ENCODE peak calls at places on chromosomes 2 and 18, in nine cellular contexts. T is adrenal gland, G is AG04450, Z is thoracic aorta, H is right lobe of liver, B is left lung, A is body of pancreas, J is tibial nerve, I is heart left ventricle. Y is an unnamed sample.

GRCh38 chr18:47250415-47251046 is 929 bp downstream of the SKOR2 start:
- DNase-seq in T (no peak), G (no peak), Z (no peak), H (no peak), B (no peak), A (no peak), J (no peak), I (no peak), Y (no peak)

GRCh38 chr18:31684279-31685096 is at the start of gene B4GALT6:
- DNase-seq in T (no peak), G (no peak), Z (no peak), H (peak), B (peak), A (peak), J (no peak), I (peak), Y (peak)

GRCh38 chr2:219230201-219230540 is 565 bp downstream of the ANKZF1 start:
- DNase-seq in T (peak), G (no peak), Z (no peak), H (no peak), B (peak), A (peak), J (no peak), I (no peak), Y (peak)

GRCh38 chr18:34595673-34596072 is 114.4 kb upstream of the DTNA start:
- DNase-seq in T (peak), G (peak), Z (no peak), H (no peak), B (no peak), A (no peak), J (no peak), I (no peak), Y (peak)

GRCh38 chr2:159793265-159793664 is 4.7 kb downstream of the CD302 start:
- DNase-seq in T (no peak), G (no peak), Z (no peak), H (no peak), B (no peak), A (no peak), J (no peak), I (no peak), Y (no peak)

GRCh38 chr2:219298759-219299371 is 10.3 kb downstream of the PTPRN start:
- DNase-seq in T (peak), G (peak), Z (peak), H (peak), B (peak), A (peak), J (peak), I (peak), Y (peak)

GRCh38 chr2:187198136-187198535 is 249.9 kb downstream of the CALCRL start:
- DNase-seq in T (no peak), G (no peak), Z (no peak), H (no peak), B (no peak), A (no peak), J (no peak), I (no peak), Y (no peak)

GRCh38 chr18:54100920-54101319 is 123.5 kb downstream of the MBD2 start:
- DNase-seq in T (no peak), G (no peak), Z (no peak), H (no peak), B (no peak), A (no peak), J (no peak), I (no peak), Y (no peak)

GRCh38 chr2:43407826-43408783 is 181.7 kb upstream of the ZFP36L2 start:
- DNase-seq in T (no peak), G (no peak), Z (no peak), H (no peak), B (no peak), A (no peak), J (no peak), I (no peak), Y (peak)

GRCh38 chr18:63126134-63127067 is 193.2 kb downstream of the BCL2 start:
- DNase-seq in T (no peak), G (no peak), Z (no peak), H (no peak), B (no peak), A (no peak), J (no peak), I (no peak), Y (no peak)

GRCh38 chr2:58042486-58042970 is 4.1 kb upstream of the VRK2 start:
- DNase-seq in T (peak), G (peak), Z (no peak), H (no peak), B (no peak), A (no peak), J (no peak), I (no peak), Y (peak)

GRCh38 chr2:128347701-128348504 is 29.2 kb upstream of the HS6ST1 start:
- DNase-seq in T (peak), G (no peak), Z (no peak), H (peak), B (no peak), A (peak), J (no peak), I (peak), Y (peak)

GRCh38 chr2:186582698-186583097 is 7.2 kb upstream of the ITGAV start:
- DNase-seq in T (no peak), G (no peak), Z (no peak), H (no peak), B (no peak), A (no peak), J (no peak), I (no peak), Y (no peak)

GRCh38 chr2:1995987-1996386 is 251.7 kb upstream of the PXDN start:
- DNase-seq in T (no peak), G (no peak), Z (no peak), H (peak), B (no peak), A (no peak), J (no peak), I (no peak), Y (no peak)

GRCh38 chr18:79393181-79393598 is 2.5 kb upstream of the NFATC1 start:
- DNase-seq in T (no peak), G (no peak), Z (no peak), H (no peak), B (peak), A (no peak), J (peak), I (no peak), Y (no peak)

GRCh38 chr18:34704823-34705222 is 5.3 kb upstream of the DTNA start:
- DNase-seq in T (no peak), G (no peak), Z (no peak), H (no peak), B (no peak), A (no peak), J (no peak), I (no peak), Y (no peak)

GRCh38 chr2:146385031-146385430 is 1459.8 kb upstream of the ACVR2A start:
- DNase-seq in T (no peak), G (no peak), Z (no peak), H (no peak), B (no peak), A (no peak), J (no peak), I (no peak), Y (no peak)

GRCh38 chr18:74796928-74797576 is 199.4 kb downstream of the ZNF407 start:
- DNase-seq in T (no peak), G (peak), Z (no peak), H (peak), B (no peak), A (peak), J (no peak), I (no peak), Y (peak)

GRCh38 chr18:62812242-62812641 is 96.9 kb downstream of the PHLPP1 start:
- DNase-seq in T (no peak), G (no peak), Z (no peak), H (no peak), B (no peak), A (no peak), J (no peak), I (no peak), Y (peak)

GRCh38 chr2:196823750-196824149 is 14.6 kb upstream of the C2orf66 start:
- DNase-seq in T (no peak), G (peak), Z (no peak), H (no peak), B (no peak), A (no peak), J (no peak), I (no peak), Y (peak)

GRCh38 chr2:112728384-112729175 is 7.8 kb downstream of the NT5DC4 start:
- DNase-seq in T (no peak), G (no peak), Z (no peak), H (no peak), B (no peak), A (no peak), J (no peak), I (no peak), Y (no peak)

GRCh38 chr2:58291726-58292430 is 50.8 kb upstream of the FANCL start:
- DNase-seq in T (no peak), G (no peak), Z (no peak), H (no peak), B (no peak), A (no peak), J (no peak), I (no peak), Y (no peak)

GRCh38 chr2:18311413-18311812 is 249.0 kb downstream of the RDH14 start:
- DNase-seq in T (no peak), G (peak), Z (no peak), H (no peak), B (no peak), A (no peak), J (no peak), I (no peak), Y (peak)

GRCh38 chr2:120260736-120261135 is 8.1 kb downstream of the RALB start:
- DNase-seq in T (no peak), G (no peak), Z (no peak), H (no peak), B (no peak), A (no peak), J (no peak), I (no peak), Y (no peak)

GRCh38 chr2:96870631-96871255 is 863 bp upstream of the SEMA4C start:
- DNase-seq in T (peak), G (no peak), Z (no peak), H (no peak), B (no peak), A (peak), J (no peak), I (no peak), Y (no peak)

GRCh38 chr18:80037869-80038630 is 3.8 kb downstream of the RBFA start:
- DNase-seq in T (no peak), G (no peak), Z (no peak), H (no peak), B (no peak), A (no peak), J (no peak), I (no peak), Y (no peak)

GRCh38 chr2:135473567-135473966 is 57.5 kb downstream of the ZRANB3 start:
- DNase-seq in T (peak), G (no peak), Z (no peak), H (no peak), B (no peak), A (peak), J (no peak), I (no peak), Y (peak)

GRCh38 chr2:47907097-47907781 is 941 bp upstream of the FBXO11 start:
- DNase-seq in T (no peak), G (no peak), Z (no peak), H (peak), B (peak), A (peak), J (peak), I (no peak), Y (peak)

GRCh38 chr2:95051636-95052035 is 26.1 kb downstream of the MAL start:
- DNase-seq in T (no peak), G (no peak), Z (no peak), H (no peak), B (no peak), A (no peak), J (no peak), I (no peak), Y (no peak)

GRCh38 chr2:95054016-95054415 is 28.5 kb downstream of the MAL start:
- DNase-seq in T (no peak), G (no peak), Z (no peak), H (no peak), B (peak), A (no peak), J (no peak), I (no peak), Y (no peak)

GRCh38 chr2:95052301-95052700 is 26.8 kb downstream of the MAL start:
- DNase-seq in T (no peak), G (no peak), Z (no peak), H (no peak), B (no peak), A (no peak), J (no peak), I (no peak), Y (no peak)

GRCh38 chr2:95052804-95053535 is 27.5 kb downstream of the MAL start:
- DNase-seq in T (no peak), G (no peak), Z (no peak), H (no peak), B (no peak), A (no peak), J (no peak), I (no peak), Y (no peak)

GRCh38 chr2:95053543-95053942 is 28.0 kb downstream of the MAL start:
- DNase-seq in T (no peak), G (no peak), Z (no peak), H (no peak), B (no peak), A (peak), J (no peak), I (no peak), Y (no peak)
- TF ChIP-seq CTCF in T (no peak), G (no peak), Z (no peak), H (no peak), B (no peak), A (peak), J (no peak), I (no peak), Y (no peak)

GRCh38 chr18:23882616-23883276 is 131.8 kb upstream of the TTC39C start:
- DNase-seq in T (no peak), G (no peak), Z (no peak), H (no peak), B (no peak), A (no peak), J (no peak), I (no peak), Y (no peak)

GRCh38 chr18:23887035-23887434 is 127.5 kb upstream of the TTC39C start:
- DNase-seq in T (no peak), G (no peak), Z (no peak), H (no peak), B (no peak), A (no peak), J (no peak), I (no peak), Y (no peak)

GRCh38 chr18:23885750-23886149 is 128.8 kb upstream of the TTC39C start:
- DNase-seq in T (no peak), G (no peak), Z (no peak), H (no peak), B (no peak), A (no peak), J (no peak), I (no peak), Y (peak)

GRCh38 chr18:23883277-23883790 is 131.2 kb upstream of the TTC39C start:
- DNase-seq in T (no peak), G (no peak), Z (no peak), H (peak), B (no peak), A (no peak), J (peak), I (no peak), Y (no peak)

GRCh38 chr18:23884712-23885375 is 129.7 kb upstream of the TTC39C start:
- DNase-seq in T (no peak), G (no peak), Z (no peak), H (no peak), B (no peak), A (peak), J (peak), I (no peak), Y (no peak)
- H3K4me3 ChIP-seq in T (no peak), G (no peak), Z (peak), H (no peak), B (no peak), A (no peak), J (no peak), I (no peak), Y (no peak)

DNA sequence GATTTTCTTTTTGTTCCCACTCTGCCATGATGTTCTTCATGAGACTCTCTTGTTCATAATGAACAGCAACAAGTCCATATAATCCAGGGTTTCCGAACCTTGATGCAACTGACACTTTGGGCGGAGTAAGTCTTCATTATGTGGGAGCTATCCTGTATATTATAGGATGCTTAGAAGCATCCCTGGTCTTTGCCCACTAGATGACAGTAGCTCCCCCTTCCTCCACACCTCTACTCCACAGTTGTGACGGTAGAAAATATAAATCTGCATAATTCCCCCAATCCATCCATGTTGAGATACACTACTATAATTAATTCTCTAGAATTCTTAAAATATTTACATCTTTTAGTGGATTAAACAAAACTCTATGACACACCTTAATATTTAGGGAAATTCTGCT is 482.2 kb upstream of the CELF4 start:
- DNase-seq in T (no peak), G (no peak), Z (no peak), H (no peak), B (no peak), A (no peak), J (no peak), I (no peak), Y (no peak)
- TF ChIP-seq CTCF in T (no peak), G (no peak), Z (no peak), H (no peak), B (no peak), A (peak), J (no peak), I (no peak), Y (no peak)

DNA sequence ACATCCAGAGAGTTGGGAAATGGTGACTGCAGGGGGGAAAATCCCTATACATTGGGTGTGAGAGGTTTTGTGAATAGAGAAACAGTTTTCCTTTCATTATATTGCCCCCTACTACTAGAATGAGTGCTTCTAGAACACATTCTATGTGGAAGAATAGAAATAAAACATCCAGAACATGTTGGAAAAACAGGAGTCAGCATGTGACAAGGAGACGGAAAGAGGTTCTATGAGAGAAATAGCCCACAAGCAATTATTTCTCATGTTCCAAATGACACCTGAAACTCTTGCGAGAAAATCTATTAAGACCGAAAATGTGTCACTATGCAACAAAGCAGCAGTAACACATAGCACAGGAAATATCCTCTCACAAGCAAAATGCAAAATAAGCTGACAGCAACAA is 202.7 kb upstream of the SPOPL start:
- DNase-seq in T (no peak), G (no peak), Z (no peak), H (no peak), B (no peak), A (no peak), J (no peak), I (no peak), Y (no peak)
- H3K4me3 ChIP-seq in T (no peak), G (no peak), Z (no peak), H (no peak), B (no peak), A (no peak), J (no peak), I (no peak), Y (no peak)

GRCh38 chr2:200796561-200796960 is 15.1 kb upstream of the BZW1 start:
- DNase-seq in T (no peak), G (no peak), Z (no peak), H (peak), B (no peak), A (no peak), J (no peak), I (no peak), Y (no peak)

GRCh38 chr2:200797242-200797770 is 14.4 kb upstream of the BZW1 start:
- DNase-seq in T (no peak), G (no peak), Z (no peak), H (peak), B (no peak), A (peak), J (peak), I (no peak), Y (peak)

GRCh38 chr2:200794143-200794542 is 17.6 kb upstream of the BZW1 start:
- DNase-seq in T (no peak), G (no peak), Z (no peak), H (no peak), B (no peak), A (no peak), J (no peak), I (no peak), Y (no peak)

GRCh38 chr2:200791905-200792304 is 19.8 kb upstream of the BZW1 start:
- DNase-seq in T (no peak), G (no peak), Z (no peak), H (no peak), B (no peak), A (peak), J (no peak), I (no peak), Y (no peak)

DNA sequence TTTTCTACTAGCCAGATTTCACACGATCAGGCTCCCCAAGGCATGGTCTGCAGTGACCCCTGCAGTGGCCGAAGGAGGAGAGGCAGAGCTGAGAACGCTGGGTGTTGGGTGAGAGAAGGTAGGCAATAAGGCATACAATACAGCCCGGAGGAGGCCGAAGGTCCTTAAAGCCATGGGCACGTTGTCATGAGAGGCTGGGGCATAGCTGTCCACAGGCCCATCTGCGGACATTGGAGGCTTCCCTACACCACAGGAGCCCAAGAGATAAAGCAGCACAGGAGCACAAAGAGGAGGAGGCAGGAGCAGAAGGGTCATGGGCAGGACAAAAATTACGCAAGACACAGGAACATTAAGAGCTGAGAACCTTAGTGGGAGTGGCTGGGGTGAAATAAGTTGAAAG is 16.7 kb upstream of the BZW1 start:
- DNase-seq in T (peak), G (no peak), Z (no peak), H (peak), B (no peak), A (no peak), J (peak), I (no peak), Y (peak)
- TF ChIP-seq CTCF in T (no peak), G (no peak), Z (no peak), H (no peak), B (no peak), A (no peak), J (no peak), I (peak), Y (no peak)

GRCh38 chr2:26786207-26787023 is 559 bp downstream of the CENPA start:
- DNase-seq in T (no peak), G (no peak), Z (no peak), H (no peak), B (no peak), A (no peak), J (no peak), I (no peak), Y (peak)
- H3K4me3 ChIP-seq in T (peak), G (peak), Z (peak), H (peak), B (peak), A (peak), J (peak), I (peak), Y (peak)

DNA sequence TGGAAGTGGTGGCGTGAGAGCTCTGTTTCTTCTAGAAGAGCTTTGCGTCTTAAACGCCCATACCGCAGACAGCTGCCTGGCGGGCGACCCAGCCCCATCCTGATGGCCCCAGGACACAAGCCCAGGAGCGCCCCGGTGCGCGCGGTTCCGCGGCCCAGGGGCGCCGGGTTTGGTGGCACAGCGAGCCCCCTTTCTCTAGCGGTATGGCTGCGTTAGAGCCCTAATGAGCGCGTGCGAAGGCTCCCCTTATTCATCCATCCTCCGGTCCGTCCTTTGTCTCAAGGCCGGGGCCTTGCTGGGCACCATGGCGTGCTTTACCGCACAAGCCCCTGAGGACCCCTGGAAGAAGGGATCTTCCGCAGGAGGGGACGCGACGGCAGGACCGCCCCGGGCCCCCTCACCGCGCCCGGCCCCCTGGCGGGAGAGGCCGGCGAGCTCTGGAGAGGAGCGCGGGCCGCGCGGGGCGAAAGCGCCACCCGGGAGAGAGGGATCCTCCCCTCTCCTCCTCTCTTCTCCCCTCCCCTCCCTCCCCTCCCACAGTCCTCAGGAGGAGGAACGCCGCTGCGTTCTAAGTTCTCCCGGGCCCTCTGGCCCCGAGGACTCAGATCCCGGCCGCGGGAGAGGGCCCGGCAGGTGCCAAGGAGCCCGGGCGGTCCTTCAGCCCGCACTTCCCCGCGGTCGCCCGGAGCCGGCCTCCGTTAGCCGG is 626 bp upstream of the SLC1A4 start:
- DNase-seq in T (peak), G (peak), Z (no peak), H (peak), B (peak), A (peak), J (peak), I (peak), Y (peak)
- TF ChIP-seq CTCF in T (no peak), G (peak), Z (peak), H (peak), B (no peak), A (peak), J (peak), I (peak), Y (peak)

GRCh38 chr18:69954719-69955118 is 7.0 kb upstream of the CD226 start:
- DNase-seq in T (no peak), G (no peak), Z (no peak), H (no peak), B (no peak), A (no peak), J (no peak), I (no peak), Y (peak)
- H3K4me3 ChIP-seq in T (no peak), G (no peak), Z (no peak), H (no peak), B (no peak), A (no peak), J (no peak), I (no peak), Y (no peak)

Y was measured in fibroblast of villous mesenchyme.